ENCODE peak calls at places on chromosomes 7 and 10, in seven cellular contexts. N is NCI-H460; Z is mucosa of gallbladder; Y is mesendoderm; Q is hepatic stellate cell; H is HTR-8/SVneo; U is activated naive CD4-positive, alpha-beta T cell treated with anti-CD3 and anti-CD28 coated beads for 36 hours. M is an unnamed sample.

GRCh38 chr10:8656261-8656660 is 601.8 kb downstream of the GATA3 start:
- DNase-seq in H (no peak), Q (no peak), Y (no peak), U (no peak), N (no peak), Z (no peak), M (no peak)

GRCh38 chr7:27141591-27142561 is 1.6 kb downstream of the HOXA5 start:
- DNase-seq in Q (no peak), N (no peak), H (no peak), Z (no peak), U (no peak), Y (peak; percentile 82), M (peak; percentile 87)

GRCh38 chr10:103832806-103833205 is 22.6 kb downstream of the SH3PXD2A start:
- DNase-seq in Y (no peak), Q (no peak), U (no peak), N (no peak), H (no peak), Z (no peak), M (no peak)

GRCh38 chr7:112207106-112207592 is 654 bp downstream of the ZNF277 start:
- DNase-seq in Z (no peak), N (no peak), H (no peak), Q (peak; percentile 16), Y (peak; percentile 50), U (peak; percentile 16), M (peak; percentile 13)

GRCh38 chr10:14593806-14594205 is 180.9 kb downstream of the FAM107B start:
- DNase-seq in N (no peak), H (no peak), Y (no peak), Z (no peak), Q (no peak), U (no peak), M (no peak)

GRCh38 chr7:78379148-78379547 is 580.6 kb downstream of the PHTF2 start:
- DNase-seq in H (no peak), U (no peak), Q (peak; percentile 18), Z (no peak), N (no peak), Y (no peak), M (no peak)

GRCh38 chr7:82284936-82285519 is 158.5 kb downstream of the CACNA2D1 start:
- DNase-seq in U (no peak), Z (no peak), Y (peak; percentile 92), N (no peak), Q (no peak), H (no peak), M (no peak)

GRCh38 chr7:77685219-77685618 is 11.0 kb upstream of the RSBN1L start:
- DNase-seq in Z (peak; percentile 32), Q (no peak), H (no peak), N (no peak), U (no peak), Y (peak; percentile 77), M (no peak)

GRCh38 chr7:131104611-131105293 is 222.9 kb upstream of the MKLN1 start:
- DNase-seq in Z (no peak), H (no peak), Y (no peak), Q (no peak), U (peak; percentile 27), N (no peak), M (no peak)

GRCh38 chr10:46526682-46527038 is 29.8 kb downstream of the GPRIN2 start:
- DNase-seq in Q (no peak), Z (no peak), N (no peak), U (peak; percentile 9), H (peak; percentile 60), Y (no peak), M (no peak)

GRCh38 chr10:16565604-16566003 is 43.9 kb upstream of the C1QL3 start:
- DNase-seq in H (no peak), Z (no peak), N (no peak), Y (no peak), U (no peak), Q (no peak), M (no peak)

GRCh38 chr10:93493162-93493561 is 3.2 kb upstream of the CEP55 start:
- DNase-seq in Z (no peak), N (no peak), Q (no peak), U (no peak), H (no peak), Y (peak; percentile 91), M (no peak)

GRCh38 chr7:92612501-92612900 is 22.3 kb upstream of the FAM133B start:
- DNase-seq in Y (no peak), Z (no peak), N (no peak), Q (peak; percentile 22), U (no peak), H (no peak), M (no peak)

GRCh38 chr10:91766676-91767075 is 31.6 kb upstream of the TNKS2 start:
- DNase-seq in Z (no peak), Y (no peak), U (no peak), Q (no peak), H (no peak), N (no peak), M (no peak)

GRCh38 chr7:128362670-128363069 is 1.2 kb upstream of the PRRT4 start:
- DNase-seq in N (no peak), U (no peak), Y (no peak), Q (no peak), H (no peak), Z (no peak), M (peak; percentile 78)